ENCODE peak calls at places on chromosomes 2 and 18, in five cellular contexts. P, E, M, G and X are unnamed samples.

GRCh38 chr2:12486205-12487118 is 230.3 kb upstream of the TRIB2 start:
- DNase-seq in P (no peak), E (peak; percentile 76), M (no peak), G (peak; percentile 54), X (no peak)

GRCh38 chr2:24411488-24412146 is 51.3 kb upstream of the ITSN2 start:
- DNase-seq in P (no peak), E (no peak), M (no peak), G (no peak), X (no peak)

GRCh38 chr18:50727721-50728470 is 91.9 kb downstream of the MRO start:
- DNase-seq in P (peak; percentile 59), E (no peak), M (no peak), G (no peak), X (no peak)

GRCh38 chr2:84942166-84942565 is 28.8 kb upstream of the KCMF1 start:
- DNase-seq in P (no peak), E (no peak), M (no peak), G (no peak), X (no peak)

GRCh38 chr2:152646775-152647174 is 70.5 kb downstream of the PRPF40A start:
- DNase-seq in P (no peak), E (peak; percentile 95), M (no peak), G (no peak), X (no peak)

GRCh38 chr2:156466739-156467405 is 30.7 kb downstream of the GPD2 start:
- DNase-seq in P (peak; percentile 75), E (peak; percentile 80), M (peak; percentile 75), G (peak; percentile 60), X (no peak)

GRCh38 chr2:28390857-28391563 is 1.6 kb upstream of the FOSL2 start:
- DNase-seq in P (peak; percentile 89), E (no peak), M (peak; percentile 83), G (peak; percentile 89), X (peak; percentile 82)

GRCh38 chr2:127118467-127118866 is 11.5 kb upstream of the BIN1 start:
- DNase-seq in P (no peak), E (no peak), M (peak; percentile 12), G (no peak), X (no peak)

GRCh38 chr2:69693472-69694450 is 48.2 kb upstream of the ANXA4 start:
- DNase-seq in P (peak; percentile 34), E (no peak), M (no peak), G (no peak), X (peak; percentile 44)

GRCh38 chr2:127014630-127015029 is 92.3 kb downstream of the BIN1 start:
- DNase-seq in P (no peak), E (peak; percentile 81), M (no peak), G (no peak), X (no peak)

DNA sequence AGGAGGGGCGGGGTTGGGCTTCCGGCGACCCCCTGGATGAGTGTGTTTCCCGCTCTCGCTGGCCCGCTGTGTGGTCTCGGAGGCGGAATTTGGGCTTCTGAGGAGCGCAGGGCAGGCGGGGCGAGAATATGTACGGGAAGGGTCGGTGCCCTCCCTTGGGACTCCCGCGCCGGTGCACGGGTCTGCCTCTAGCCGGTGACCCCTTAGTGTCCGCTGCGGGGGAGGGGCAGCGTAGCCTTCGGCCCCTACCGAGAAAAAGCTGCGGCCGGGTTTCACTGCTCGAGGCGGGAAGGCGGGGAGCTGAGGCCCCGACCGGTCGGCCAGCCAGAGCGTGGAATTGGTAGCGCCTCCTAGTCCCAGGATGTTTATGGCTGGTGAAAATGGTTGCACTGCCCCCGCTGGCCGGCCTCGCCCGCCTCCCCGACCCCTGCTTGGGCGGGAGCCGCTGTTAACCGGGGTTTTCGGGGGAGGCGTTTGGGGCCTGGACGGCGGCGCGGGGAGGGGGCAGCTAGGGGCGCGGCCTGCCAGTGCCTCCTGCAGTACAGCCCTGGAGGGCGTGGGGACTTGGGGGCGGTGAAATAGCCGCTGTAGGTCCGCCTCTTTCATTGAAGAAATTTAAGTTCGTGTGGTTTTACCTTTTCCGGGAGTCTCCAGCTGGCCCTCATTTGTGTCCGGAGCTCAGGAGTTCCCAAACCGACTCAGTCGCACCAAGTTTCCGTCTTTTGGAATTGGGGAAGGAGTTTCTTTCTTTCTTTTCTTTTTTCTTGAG is at the start of gene UGP2:
- DNase-seq in P (peak; percentile 94), E (peak; percentile 91), M (peak; percentile 95), G (peak; percentile 89), X (peak; percentile 94)
- TF ChIP-seq CTCF in P (peak; percentile 10), E (no peak), M (no peak), G (no peak), X (no peak)

GRCh38 chr2:161273038-161273760 is 35.0 kb upstream of the PSMD14 start:
- DNase-seq in P (no peak), E (peak; percentile 30), M (peak; percentile 27), G (no peak), X (no peak)
- H3K4me3 ChIP-seq in P (no peak overlapping the region), E (no peak overlapping the region), M (no peak overlapping the region), G (no peak overlapping the region), X (no peak overlapping the region)

DNA sequence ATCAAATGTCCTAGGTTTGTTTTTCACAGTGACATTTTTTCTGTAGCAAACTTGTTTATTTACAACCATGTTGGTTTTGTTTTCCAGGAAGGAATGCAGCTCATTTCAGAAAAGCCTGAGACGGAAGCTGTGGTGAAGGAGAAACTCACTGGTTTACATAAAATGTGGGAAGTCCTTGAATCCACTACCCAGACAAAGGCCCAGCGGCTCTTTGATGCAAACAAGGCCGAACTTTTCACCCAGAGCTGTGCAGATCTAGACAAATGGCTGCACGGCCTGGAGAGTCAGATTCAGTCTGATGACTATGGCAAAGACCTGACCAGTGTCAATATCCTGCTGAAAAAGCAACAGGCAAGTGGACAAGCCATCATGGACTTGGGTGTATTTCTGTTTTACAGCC is 79.2 kb upstream of the EML6 start:
- DNase-seq in P (no peak), E (no peak), M (no peak), G (no peak), X (no peak)
- H3K36me3 ChIP-seq in P (peaks cover 59% of the 10 kb centered on the region), E (peaks cover 76% of the 10 kb centered on the region), M (peaks cover 45% of the 10 kb centered on the region), G (no peaks in the 10 kb centered on the region), X (peaks cover 33% of the 10 kb centered on the region)

DNA sequence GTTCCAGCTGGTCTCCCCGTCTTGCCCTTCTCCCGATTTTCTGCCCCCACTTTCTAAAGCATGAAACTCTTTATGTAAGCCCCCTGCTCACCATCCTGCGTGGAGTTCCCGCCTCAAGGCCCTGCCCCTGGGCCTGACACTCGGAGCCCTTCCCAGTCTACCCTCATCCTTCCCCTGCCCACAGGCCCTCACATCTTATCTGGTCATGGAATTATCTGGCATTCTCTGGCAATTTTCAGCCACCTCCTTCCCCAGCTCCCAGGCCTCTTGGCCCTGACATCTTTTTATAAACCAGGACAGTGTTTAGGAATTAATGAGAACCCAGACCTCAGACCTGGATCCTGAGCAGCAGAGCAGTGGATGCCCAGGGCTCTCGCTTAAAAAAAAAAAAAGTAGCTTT is 61.7 kb downstream of the BOLA3 start:
- DNase-seq in P (no peak), E (no peak), M (no peak), G (no peak), X (no peak)
- TF ChIP-seq CTCF in P (no peak), E (no peak), M (no peak), G (no peak), X (no peak)

GRCh38 chr18:77992057-77992456 is 742.4 kb downstream of the GALR1 start:
- DNase-seq in P (no peak), E (no peak), M (no peak), G (no peak), X (no peak)
- H3K4me3 ChIP-seq in P (no peak overlapping the region), E (no peak overlapping the region), M (no peak overlapping the region), G (no peak overlapping the region), X (no peak overlapping the region)

GRCh38 chr2:241618836-241619235 is 18.1 kb downstream of the THAP4 start:
- DNase-seq in P (no peak), E (no peak), M (no peak), G (peak; percentile 38), X (no peak)
- H3K36me3 ChIP-seq in P (no peaks in the 10 kb centered on the region), E (no peaks in the 10 kb centered on the region), M (no peaks in the 10 kb centered on the region), G (no peaks in the 10 kb centered on the region), X (no peaks in the 10 kb centered on the region)

DNA sequence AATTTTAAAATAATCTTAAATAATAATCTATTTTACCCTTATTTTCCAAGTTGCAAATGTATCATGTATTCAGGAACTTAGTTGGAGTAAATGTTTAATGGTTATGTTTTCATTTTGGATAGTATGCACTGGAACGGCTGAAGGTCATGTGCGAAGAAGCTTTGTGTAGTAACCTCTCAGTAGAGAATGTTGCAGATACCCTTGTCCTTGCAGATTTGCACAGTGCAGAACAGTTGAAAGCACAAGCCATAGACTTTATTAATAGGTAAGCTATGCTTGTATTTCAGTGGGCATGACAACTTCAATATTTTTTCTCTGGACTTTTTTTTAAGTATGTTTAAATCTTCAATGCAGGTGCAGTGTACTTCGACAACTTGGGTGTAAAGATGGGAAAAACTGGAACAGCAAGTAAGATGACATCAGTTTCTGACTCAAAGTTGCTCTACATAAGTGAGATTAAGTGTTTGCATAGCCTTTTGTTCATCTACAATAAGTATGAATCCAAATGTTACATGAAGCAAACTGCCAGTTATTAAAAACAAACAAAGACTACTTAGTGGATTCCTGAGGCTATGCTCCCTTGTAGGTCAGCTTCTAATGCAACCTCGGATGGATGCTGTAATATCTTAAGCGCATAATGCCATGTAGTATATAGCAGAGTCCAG is 63.1 kb downstream of the SPOPL start:
- DNase-seq in P (no peak), E (peak; percentile 11), M (no peak), G (no peak), X (no peak)
- TF ChIP-seq CTCF in P (no peak), E (no peak), M (no peak), G (no peak), X (no peak)

GRCh38 chr2:70768585-70769085 is 635 bp upstream of the ADD2 start:
- DNase-seq in P (no peak), E (no peak), M (no peak), G (no peak), X (no peak)
- H3K4me3 ChIP-seq in P (no peak overlapping the region), E (no peak overlapping the region), M (no peak overlapping the region), G (no peak overlapping the region), X (no peak overlapping the region)

DNA sequence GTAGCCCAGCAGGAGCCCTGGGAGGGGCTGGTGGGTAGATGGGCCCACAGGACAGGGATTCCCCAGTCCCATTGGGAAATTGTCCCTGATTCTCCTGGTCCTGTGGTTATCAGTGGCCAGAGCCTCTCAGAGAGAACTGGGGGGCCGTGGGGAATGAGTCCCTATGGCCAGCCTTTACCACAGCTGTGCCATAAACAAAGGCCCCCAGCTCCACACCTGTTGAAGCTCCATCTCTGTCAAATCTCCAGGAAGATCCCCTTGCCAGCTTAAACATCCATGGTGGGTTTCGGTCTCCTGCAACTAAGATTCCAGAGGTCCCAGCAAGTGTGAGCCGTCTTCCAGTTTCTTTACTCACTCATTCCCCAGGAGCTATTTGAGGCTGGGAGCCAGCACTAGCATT is 897.1 kb downstream of the LRRTM4 start:
- DNase-seq in P (no peak), E (no peak), M (no peak), G (no peak), X (no peak)
- H3K36me3 ChIP-seq in P (no peaks in the 10 kb centered on the region), E (no peaks in the 10 kb centered on the region), M (no peaks in the 10 kb centered on the region), G (no peaks in the 10 kb centered on the region), X (no peaks in the 10 kb centered on the region)

GRCh38 chr2:105179469-105180372 is 61.8 kb upstream of the GPR45 start:
- DNase-seq in P (peak; percentile 33), E (peak; percentile 79), M (peak; percentile 77), G (peak; percentile 53), X (peak; percentile 81)
- TF ChIP-seq CTCF in P (peak; percentile 13), E (peak; percentile 65), M (peak; percentile 26), G (peak; percentile 32), X (no peak)